ENCODE peak calls at places on chromosome 11, in ten cellular contexts. B, F, C, M, K, U, S, E, W and J are unnamed samples.

GRCh38 chr11:110075087-110075821 is 17.9 kb upstream of the ZC3H12C start:
- DNase-seq in M (no peak), K (no peak), B (no peak), F (no peak), U (no peak), C (peak; percentile 15), S (no peak), E (peak; percentile 52), W (no peak), J (peak; percentile 51)

GRCh38 chr11:32478277-32478731 is 43.0 kb upstream of the WT1 start:
- DNase-seq in S (no peak), U (no peak), M (peak; percentile 4), C (no peak), F (no peak), W (no peak), K (no peak), E (no peak), B (no peak), J (no peak)

GRCh38 chr11:4851033-4851432 is 2.0 kb upstream of the OR51S1 start:
- DNase-seq in W (no peak), U (no peak), E (no peak), S (no peak), F (no peak), B (no peak), C (peak; percentile 23), K (no peak), M (no peak), J (no peak)

GRCh38 chr11:128658499-128658898 is 35.4 kb upstream of the FLI1 start:
- DNase-seq in K (no peak), S (no peak), M (peak; percentile 3), F (no peak), U (no peak), W (peak; percentile 43), C (no peak), B (no peak), E (no peak), J (no peak)

GRCh38 chr11:85109141-85109540 is 518.0 kb downstream of the DLG2 start:
- DNase-seq in K (no peak), E (no peak), U (no peak), S (no peak), M (no peak), F (no peak), W (no peak), C (no peak), B (no peak), J (no peak)

GRCh38 chr11:45321669-45322068 is 35.5 kb upstream of the SYT13 start:
- DNase-seq in C (no peak), E (no peak), K (no peak), B (no peak), M (no peak), F (no peak), S (peak; percentile 26), U (no peak), W (no peak), J (no peak)

GRCh38 chr11:27213232-27213660 is 149.8 kb downstream of the CCDC34 start:
- DNase-seq in K (no peak), E (no peak), U (no peak), W (peak; percentile 95), B (no peak), S (no peak), F (no peak), C (peak; percentile 92), M (peak; percentile 89), J (no peak)

GRCh38 chr11:108131993-108132392 is 10.6 kb downstream of the ACAT1 start:
- DNase-seq in U (no peak), S (no peak), K (no peak), B (no peak), E (no peak), C (no peak), F (no peak), M (no peak), W (peak; percentile 15), J (no peak)

GRCh38 chr11:126442523-126442922 is 87.0 kb downstream of the ST3GAL4 start:
- DNase-seq in E (no peak), B (no peak), M (no peak), U (no peak), S (no peak), W (no peak), K (peak; percentile 36), F (no peak), C (no peak), J (no peak)

GRCh38 chr11:13149991-13150390 is 127.6 kb upstream of the BMAL1 start:
- DNase-seq in E (no peak), S (no peak), B (no peak), U (no peak), C (no peak), K (no peak), W (no peak), F (no peak), M (no peak), J (no peak)

GRCh38 chr11:119108151-119108856 is 1.2 kb downstream of the C2CD2L start:
- DNase-seq in E (no peak), S (no peak), B (peak; percentile 69), M (peak; percentile 68), W (peak; percentile 64), U (no peak), C (no peak), F (no peak), K (peak; percentile 95), J (peak; percentile 82)

GRCh38 chr11:59962103-59962474 is 1.7 kb upstream of the OOSP4A start:
- DNase-seq in U (no peak), C (no peak), K (no peak), E (no peak), W (no peak), F (no peak), B (no peak), M (no peak), S (no peak), J (no peak)

GRCh38 chr11:84894666-84895065 is 732.5 kb downstream of the DLG2 start:
- DNase-seq in U (no peak), C (no peak), K (no peak), F (no peak), E (no peak), M (no peak), W (no peak), B (no peak), S (no peak), J (no peak)

GRCh38 chr11:27200779-27201453 is 160.3 kb downstream of the BBOX1 start:
- DNase-seq in B (no peak), C (no peak), E (no peak), S (no peak), W (no peak), K (no peak), U (no peak), M (no peak), F (no peak), J (no peak)